ENCODE peak calls at places on chromosomes 1 and 21, in nine cellular contexts. G is substantia nigra, B is T follicular helper cell, V is dorsolateral prefrontal cortex, J is A673, I is left kidney, P is colonic mucosa, W is cerebellum, F is iPS DF 19.7. Z is an unnamed sample.
A peak's percentile ranks its signal among the peaks of the same experiment; 100 is the strongest.

GRCh38 chr1:198943484-198943883 is 304.6 kb downstream of the PTPRC start:
- DNase-seq in G (no peak), B (no peak), V (no peak), J (no peak), I (no peak), P (no peak), W (no peak), F (no peak), Z (no peak)

GRCh38 chr1:27405074-27405473 is 12.7 kb downstream of the GPR3 start:
- DNase-seq in G (no peak), B (no peak), V (no peak), J (no peak), I (peak; percentile 61), P (no peak), W (no peak), F (no peak), Z (peak; percentile 59)

GRCh38 chr1:21217812-21218596 is 41.3 kb upstream of the EIF4G3 start:
- DNase-seq in G (no peak), B (peak; percentile 9), V (peak; percentile 63), J (peak; percentile 53), I (peak; percentile 58), P (peak; percentile 50), W (no peak), F (no peak), Z (peak; percentile 38)

GRCh38 chr1:29124366-29125236 is 898 bp upstream of the TMEM200B start:
- DNase-seq in G (no peak), B (no peak), V (no peak), J (peak; percentile 81), I (peak; percentile 92), P (peak; percentile 63), W (no peak), F (no peak), Z (peak; percentile 82)

GRCh38 chr1:197980457-197980856 is 63.3 kb downstream of the LHX9 start:
- DNase-seq in G (no peak), B (no peak), V (no peak), J (no peak), I (no peak), P (no peak), W (no peak), F (no peak), Z (no peak)

GRCh38 chr1:223430221-223430620 is 37.0 kb downstream of the CCDC185 start:
- DNase-seq in G (no peak), B (no peak), V (no peak), J (no peak), I (no peak), P (no peak), W (peak; percentile 17), F (no peak), Z (no peak)

GRCh38 chr1:6979003-6979577 is 193.8 kb downstream of the CAMTA1 start:
- DNase-seq in G (no peak), B (no peak), V (no peak), J (no peak), I (no peak), P (no peak), W (no peak), F (no peak), Z (no peak)

GRCh38 chr1:65309317-65310077 is at the start of gene DNAJC6:
- DNase-seq in G (peak; percentile 46), B (peak; percentile 2), V (peak; percentile 69), J (peak; percentile 73), I (peak; percentile 95), P (peak; percentile 72), W (peak; percentile 81), F (peak; percentile 59), Z (peak; percentile 94)

GRCh38 chr1:220457982-220458381 is 70.0 kb upstream of the MARK1 start:
- DNase-seq in G (no peak), B (no peak), V (no peak), J (no peak), I (no peak), P (no peak), W (no peak), F (no peak), Z (no peak)

GRCh38 chr1:168664069-168664834 is 64.8 kb downstream of the DPT start:
- DNase-seq in G (no peak), B (no peak), V (no peak), J (peak; percentile 4), I (no peak), P (no peak), W (no peak), F (no peak), Z (no peak)

GRCh38 chr1:247407180-247407616 is 8.8 kb upstream of the NLRP3 start:
- DNase-seq in G (no peak), B (peak; percentile 57), V (no peak), J (no peak), I (no peak), P (no peak), W (no peak), F (no peak), Z (peak; percentile 58)

GRCh38 chr21:45850181-45850580 is 131.4 kb upstream of the COL6A1 start:
- DNase-seq in G (no peak), B (no peak), V (no peak), J (no peak), I (no peak), P (no peak), W (no peak), F (no peak), Z (no peak)

GRCh38 chr1:56816264-56816663 is 2.9 kb downstream of the FYB2 start:
- DNase-seq in G (no peak), B (no peak), V (no peak), J (no peak), I (no peak), P (no peak), W (no peak), F (no peak), Z (no peak)

GRCh38 chr1:147504801-147505303 is 36.4 kb upstream of the BCL9 start:
- DNase-seq in G (no peak), B (no peak), V (no peak), J (peak; percentile 65), I (peak; percentile 94), P (no peak), W (no peak), F (peak; percentile 82), Z (peak; percentile 62)

Z was measured in retina.